ENCODE peak calls at places on chromosomes 5 and 9, in four cellular contexts. W, K, O and G are unnamed samples.

GRCh38 chr5:9066349-9066748 is 479.5 kb downstream of the SEMA5A start:
- DNase-seq in K (no peak), W (no peak), O (no peak), G (no peak)

GRCh38 chr5:77356740-77357139 is 135.4 kb downstream of the WDR41 start:
- DNase-seq in K (peak; percentile 65), W (peak; percentile 66), O (peak; percentile 15), G (no peak)

GRCh38 chr9:125750656-125751035 is 3.5 kb downstream of the PBX3 start:
- DNase-seq in O (no peak), W (no peak), K (no peak), G (no peak)

GRCh38 chr9:82152181-82152580 is 163.6 kb downstream of the SPATA31D1 start:
- DNase-seq in O (peak; percentile 32), W (no peak), K (peak; percentile 84), G (no peak)

GRCh38 chr5:122615832-122616231 is 159.0 kb upstream of the SNX2 start:
- DNase-seq in W (no peak), O (no peak), K (no peak), G (no peak)

GRCh38 chr5:167180899-167181298 is 1110.5 kb upstream of the WWC1 start:
- DNase-seq in W (no peak), K (no peak), O (no peak), G (no peak)

GRCh38 chr9:95107001-95107749 is 210.3 kb downstream of the FANCC start:
- DNase-seq in W (no peak), O (no peak), K (peak; percentile 58), G (no peak)

GRCh38 chr9:120611690-120612068 is 31.7 kb upstream of the CDK5RAP2 start:
- DNase-seq in O (no peak), W (no peak), K (no peak), G (no peak)

GRCh38 chr9:6902423-6902822 is 144.7 kb downstream of the KDM4C start:
- DNase-seq in W (no peak), K (peak; percentile 9), O (no peak), G (no peak)

GRCh38 chr5:127980843-127981242 is 102.7 kb upstream of the SLC12A2 start:
- DNase-seq in K (no peak), O (no peak), W (no peak), G (no peak)

GRCh38 chr5:98906756-98907355 is 22.0 kb downstream of the CHD1 start:
- DNase-seq in K (no peak), W (peak; percentile 66), O (no peak), G (no peak)

GRCh38 chr5:146448783-146449519 is 1.8 kb downstream of the TCERG1 start:
- DNase-seq in W (no peak), O (no peak), K (no peak), G (no peak)

GRCh38 chr5:146451411-146451810 is 4.3 kb downstream of the TCERG1 start:
- DNase-seq in O (no peak), K (no peak), W (no peak), G (no peak)

GRCh38 chr5:146446861-146447733 is at the start of gene TCERG1:
- DNase-seq in W (peak; percentile 100), O (peak; percentile 100), K (peak; percentile 100), G (peak; percentile 100)

GRCh38 chr5:146441896-146442295 is 5.2 kb upstream of the TCERG1 start:
- DNase-seq in O (no peak), K (peak; percentile 36), W (peak; percentile 61), G (no peak)

DNA sequence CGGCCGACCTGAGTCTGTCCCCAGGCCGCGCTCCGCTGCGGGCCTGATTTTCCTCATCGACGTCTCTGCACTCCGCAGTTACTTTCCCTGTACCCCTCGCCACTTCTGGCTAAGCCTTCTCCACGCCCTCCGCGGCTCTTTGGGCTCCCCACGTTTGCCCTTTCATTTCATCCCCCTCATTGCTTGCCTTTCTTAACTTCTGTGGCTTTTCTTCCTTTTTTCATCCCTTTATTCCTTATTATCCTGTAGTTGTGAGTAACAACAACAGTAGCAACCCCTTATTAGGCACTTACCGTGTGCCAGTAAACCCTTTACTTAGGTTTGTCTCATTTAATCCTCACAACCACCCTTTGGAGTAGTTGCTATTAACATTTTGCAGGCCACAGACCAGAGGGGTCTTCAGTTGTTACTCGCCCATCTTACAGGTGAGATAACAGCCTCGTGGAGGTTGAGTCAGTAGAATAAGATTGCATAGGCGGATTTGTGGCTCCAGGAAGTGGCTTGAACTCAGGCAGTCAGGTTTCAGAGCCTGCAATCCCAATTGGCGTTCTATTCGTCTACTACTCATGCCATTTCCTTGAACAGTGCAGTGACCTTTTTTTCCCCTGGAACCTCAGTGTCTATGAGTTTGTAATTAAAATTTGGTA is 724 bp downstream of the TCERG1 start:
- DNase-seq in O (peak; percentile 49), W (no peak), K (peak; percentile 55), G (no peak)
- H4K91ac ChIP-seq in O (no peak overlapping the region), W (peak overlapping the region; percentile 98), K (peak overlapping the region; percentile 60), G (peak overlapping the region; percentile 72)

DNA sequence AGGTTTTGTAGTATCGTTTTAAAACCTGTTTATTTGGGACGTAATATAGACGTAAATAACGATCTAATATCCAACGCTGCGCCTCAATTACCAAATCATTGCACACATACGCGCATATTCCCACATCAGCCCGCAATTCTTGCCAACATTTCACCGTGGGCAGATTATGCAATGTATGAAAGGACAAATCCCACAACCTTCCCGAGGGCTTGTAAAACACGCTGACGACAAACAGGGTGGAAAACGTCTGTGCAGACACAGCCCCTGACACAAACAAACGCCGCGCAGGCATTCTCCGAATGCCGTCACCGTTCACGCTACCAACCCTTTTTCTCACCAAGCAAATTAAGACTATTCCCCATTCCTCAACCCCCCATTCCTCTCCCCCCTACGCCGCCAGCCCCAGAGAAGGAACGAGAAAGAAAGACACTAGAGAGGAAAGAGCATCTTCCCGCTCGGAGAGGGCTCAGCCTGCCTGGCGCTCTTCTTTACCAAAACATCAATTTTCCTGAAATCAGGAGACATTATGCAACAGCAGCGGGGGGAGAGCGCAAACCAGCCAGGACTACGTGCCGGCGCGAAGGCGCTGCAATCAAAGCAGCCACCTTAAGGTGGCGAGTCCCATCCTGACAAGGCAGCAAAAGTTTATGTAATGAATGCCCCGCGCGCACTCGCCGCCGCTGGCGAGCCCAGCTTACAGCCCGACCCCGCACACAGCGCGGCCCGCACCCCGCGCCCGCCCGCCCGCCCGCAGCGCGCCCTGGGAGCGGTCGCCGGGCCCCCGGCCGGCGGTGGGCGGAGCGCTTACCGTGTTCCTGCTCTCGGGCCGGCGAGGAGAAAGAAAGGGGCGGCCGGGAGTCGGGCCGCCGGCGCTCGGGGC is 560 bp downstream of the NFIL3 start:
- DNase-seq in W (peak; percentile 80), O (peak; percentile 94), K (peak; percentile 85), G (peak; percentile 61)
- H3K18ac ChIP-seq in W (peak overlapping the region; percentile 63), O (peak overlapping the region; percentile 93), K (peak overlapping the region; percentile 35), G (no peak overlapping the region)

DNA sequence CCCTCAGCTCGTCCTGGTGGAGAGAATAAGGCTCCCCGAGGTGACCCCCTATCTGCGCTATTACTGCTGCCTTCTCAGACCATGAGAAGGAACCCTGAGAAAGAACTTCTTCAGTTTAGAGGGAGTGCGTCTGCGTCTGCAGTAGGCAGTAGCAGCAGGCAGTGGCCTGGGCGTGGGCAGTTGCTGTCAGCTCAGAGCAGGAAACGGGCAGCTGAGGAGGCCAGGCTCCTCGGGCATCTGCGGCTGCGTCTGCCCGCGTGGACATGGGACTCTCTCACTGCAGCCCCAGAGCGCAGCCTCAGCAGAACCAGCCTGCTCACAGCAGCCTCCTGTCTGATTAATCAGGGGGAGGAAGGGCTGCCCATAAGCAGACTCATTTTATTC is 49.8 kb upstream of the FCN1 start:
- DNase-seq in W (no peak), O (no peak), K (peak; percentile 6), G (no peak)
- H4K91ac ChIP-seq in W (no peak overlapping the region), O (no peak overlapping the region), K (no peak overlapping the region), G (no peak overlapping the region)

GRCh38 chr9:108569624-108570023 is 286.2 kb downstream of the ACTL7B start:
- DNase-seq in K (peak; percentile 76), O (peak; percentile 75), W (peak; percentile 94), G (no peak)
- H3K18ac ChIP-seq in K (no peak overlapping the region), O (peak overlapping the region; percentile 25), W (no peak overlapping the region), G (no peak overlapping the region)

DNA sequence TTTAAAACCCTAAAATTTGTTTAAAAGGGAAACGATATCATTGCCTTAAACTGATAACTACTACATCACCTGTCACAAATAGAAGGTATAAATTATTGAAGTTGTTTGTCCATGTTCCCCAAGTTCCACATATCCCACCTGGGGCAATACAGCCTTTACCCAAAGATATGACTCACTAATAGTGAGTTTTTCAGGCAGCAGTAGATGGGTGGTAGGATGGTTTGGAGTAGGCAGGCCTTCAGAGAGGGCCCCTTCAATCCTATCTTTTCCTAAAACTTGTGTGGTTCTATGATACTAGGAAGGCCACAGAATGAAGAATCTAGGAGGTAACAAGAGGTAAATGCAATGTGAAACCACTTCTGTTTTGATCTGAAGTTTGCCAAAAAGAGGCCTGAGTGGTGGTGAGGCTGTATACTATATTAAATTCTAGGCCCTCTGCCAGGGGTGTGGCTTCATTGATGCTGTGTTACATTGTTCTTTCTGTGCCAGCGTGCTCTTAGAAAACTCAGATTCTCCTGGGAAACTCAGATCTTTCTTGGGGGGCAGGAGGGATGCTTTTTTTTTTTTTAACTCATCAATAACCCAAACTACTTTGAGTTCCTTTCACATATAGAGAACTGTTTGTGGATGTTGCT is 7.2 kb downstream of the CYSTM1 start:
- DNase-seq in O (no peak), K (no peak), W (no peak), G (no peak)
- H4K91ac ChIP-seq in O (no peak overlapping the region), K (no peak overlapping the region), W (no peak overlapping the region), G (no peak overlapping the region)

GRCh38 chr5:111679611-111680010 is 77.4 kb downstream of the NREP start:
- DNase-seq in W (no peak), K (no peak), O (no peak), G (no peak)
- H3K18ac ChIP-seq in W (no peak overlapping the region), K (no peak overlapping the region), O (peak overlapping the region; percentile 95), G (no peak overlapping the region)

GRCh38 chr5:78649220-78649700 is 688 bp upstream of the LHFPL2 start:
- DNase-seq in W (no peak), K (no peak), O (peak; percentile 33), G (no peak)
- H4K91ac ChIP-seq in W (peak overlapping the region; percentile 85), K (no peak overlapping the region), O (peak overlapping the region; percentile 7), G (no peak overlapping the region)

GRCh38 chr9:91814681-91815212 is 135.3 kb downstream of the ROR2 start:
- DNase-seq in K (no peak), W (no peak), O (no peak), G (no peak)

GRCh38 chr9:91812191-91812590 is 137.8 kb downstream of the ROR2 start:
- DNase-seq in W (no peak), O (no peak), K (no peak), G (no peak)

GRCh38 chr9:91813261-91813795 is 136.7 kb downstream of the ROR2 start:
- DNase-seq in K (peak; percentile 22), O (peak; percentile 28), W (no peak), G (no peak)

GRCh38 chr9:91815896-91816295 is 134.1 kb downstream of the ROR2 start:
- DNase-seq in O (no peak), K (no peak), W (no peak), G (no peak)

GRCh38 chr9:91814214-91814613 is 135.8 kb downstream of the ROR2 start:
- DNase-seq in W (no peak), K (no peak), O (no peak), G (no peak)
- H3K18ac ChIP-seq in W (no peak overlapping the region), K (peak overlapping the region; percentile 61), O (peak overlapping the region; percentile 67), G (no peak overlapping the region)